ENCODE peak calls at places on chromosomes 2 and 18, in nine cellular contexts. Q, C, W, F, X, B, D, M and A are unnamed samples.

GRCh38 chr2:190318931-190319556 is 582 bp downstream of the HIBCH start:
- DNase-seq in X (no peak), B (peak; percentile 25), Q (peak; percentile 46), M (no peak), F (peak; percentile 30), W (no peak), C (no peak), D (no peak), A (no peak)

GRCh38 chr2:144529841-144530240 is 9.9 kb upstream of the ZEB2 start:
- DNase-seq in Q (no peak), M (no peak), C (no peak), X (no peak), B (no peak), D (no peak), F (no peak), W (no peak), A (no peak)

GRCh38 chr2:20224716-20225293 is at the start of gene SDC1:
- DNase-seq in X (peak; percentile 79), C (no peak), D (no peak), M (no peak), W (peak; percentile 76), Q (peak; percentile 47), F (peak; percentile 56), B (peak; percentile 85), A (no peak)

GRCh38 chr18:21955757-21956652 is 213.4 kb upstream of the GATA6 start:
- DNase-seq in C (no peak), Q (peak; percentile 66), M (peak; percentile 4), X (peak; percentile 91), B (peak; percentile 85), D (peak; percentile 42), W (peak; percentile 95), F (peak; percentile 73), A (peak; percentile 38)

GRCh38 chr2:39661771-39662325 is 3.9 kb upstream of the TMEM178A start:
- DNase-seq in M (no peak), C (no peak), F (no peak), B (no peak), X (no peak), D (no peak), W (no peak), Q (no peak), A (no peak)

GRCh38 chr2:196234672-196235071 is 63.3 kb upstream of the STK17B start:
- DNase-seq in B (no peak), Q (no peak), C (no peak), W (no peak), M (peak; percentile 47), D (no peak), X (no peak), F (no peak), A (no peak)

GRCh38 chr2:152433814-152434213 is 98.8 kb downstream of the FMNL2 start:
- DNase-seq in C (no peak), D (no peak), B (no peak), Q (no peak), M (no peak), F (no peak), W (no peak), X (no peak), A (no peak)

GRCh38 chr2:108621689-108622681 is 87.7 kb downstream of the LIMS1 start:
- DNase-seq in M (no peak), D (no peak), X (no peak), C (no peak), W (no peak), F (no peak), Q (no peak), B (no peak), A (no peak)

GRCh38 chr18:33817096-33817495 is 239.1 kb downstream of the ASXL3 start:
- DNase-seq in B (no peak), M (no peak), F (no peak), C (peak; percentile 29), Q (no peak), D (no peak), W (no peak), X (no peak), A (no peak)

GRCh38 chr2:62423235-62423634 is 82.8 kb downstream of the TMEM17 start:
- DNase-seq in W (no peak), F (peak; percentile 30), M (no peak), D (peak; percentile 15), X (no peak), C (no peak), B (no peak), Q (no peak), A (no peak)

GRCh38 chr2:71684226-71685072 is 231.1 kb downstream of the DYSF start:
- DNase-seq in F (no peak), B (no peak), M (no peak), C (no peak), X (no peak), Q (no peak), W (peak; percentile 46), D (no peak), A (no peak)

GRCh38 chr2:151338115-151338514 is 19.3 kb upstream of the TNFAIP6 start:
- DNase-seq in X (no peak), C (no peak), D (no peak), Q (peak; percentile 50), W (no peak), F (no peak), M (no peak), B (no peak), A (no peak)

GRCh38 chr2:156321243-156321904 is 11.1 kb downstream of the NR4A2 start:
- DNase-seq in M (no peak), W (peak; percentile 81), F (no peak), B (no peak), D (no peak), Q (no peak), X (peak; percentile 44), C (no peak), A (no peak)

GRCh38 chr2:239395524-239395923 is 5.3 kb downstream of the HDAC4 start:
- DNase-seq in M (no peak), Q (no peak), D (no peak), W (no peak), C (no peak), B (peak; percentile 1), X (no peak), F (peak; percentile 53), A (no peak)

GRCh38 chr2:98444436-98445166 is at the start of gene INPP4A:
- DNase-seq in W (peak; percentile 95), M (no peak), C (no peak), F (peak; percentile 76), D (peak; percentile 21), X (peak; percentile 78), Q (peak; percentile 81), B (peak; percentile 80), A (peak; percentile 82)

GRCh38 chr18:9849407-9849961 is 36.3 kb upstream of the TXNDC2 start:
- DNase-seq in D (no peak), Q (no peak), X (peak; percentile 77), C (no peak), W (peak; percentile 86), M (no peak), F (peak; percentile 93), B (peak; percentile 50), A (no peak)

GRCh38 chr2:237577458-237577857 is 11.1 kb downstream of the PRLH start:
- DNase-seq in B (no peak), W (peak; percentile 55), D (no peak), M (no peak), X (no peak), F (no peak), C (no peak), Q (no peak), A (no peak)

GRCh38 chr18:22868831-22869230 is 64.3 kb upstream of the RBBP8 start:
- DNase-seq in D (no peak), F (no peak), X (no peak), W (no peak), M (no peak), Q (no peak), B (no peak), C (no peak), A (no peak)

GRCh38 chr2:83364264-83364663 is 1094.8 kb downstream of the SUCLG1 start:
- DNase-seq in B (no peak), M (no peak), W (no peak), D (no peak), C (no peak), F (no peak), Q (no peak), X (no peak), A (no peak)

GRCh38 chr2:104890092-104890393 is 36.1 kb downstream of the POU3F3 start:
- DNase-seq in M (no peak), Q (no peak), C (no peak), W (no peak), X (no peak), B (peak; percentile 64), D (no peak), F (no peak), A (no peak)

GRCh38 chr2:33111002-33111446 is 164.3 kb downstream of the LTBP1 start:
- DNase-seq in X (no peak), W (no peak), C (no peak), D (no peak), M (no peak), B (no peak), Q (no peak), F (no peak), A (no peak)

GRCh38 chr18:48745293-48745692 is 205.5 kb downstream of the SMAD7 start:
- DNase-seq in D (no peak), X (no peak), F (no peak), W (no peak), M (no peak), C (no peak), Q (no peak), B (no peak), A (no peak)

GRCh38 chr18:2569338-2570207 is 1.7 kb downstream of the METTL4 start:
- DNase-seq in D (no peak), B (no peak), W (no peak), F (no peak), X (no peak), M (no peak), Q (no peak), C (no peak), A (no peak)
- TF ChIP-seq POLR2AphosphoS5 in D (no peak), B (no peak), W (no peak), F (no peak), X (no peak), M (no peak), Q (no peak), C (no peak), A (no peak)

GRCh38 chr2:119689218-119689617 is 10.2 kb downstream of the TMEM177 start:
- DNase-seq in C (no peak), D (no peak), W (peak; percentile 17), Q (no peak), X (peak; percentile 4), M (no peak), F (no peak), B (no peak), A (no peak)
- TF ChIP-seq POLR2A in C (no peak), D (no peak), W (no peak), Q (no peak), X (no peak), M (no peak), F (no peak), B (no peak), A (no peak)

GRCh38 chr2:38178556-38179419 is 102.8 kb upstream of the CYP1B1 start:
- DNase-seq in B (no peak), F (peak; percentile 40), D (no peak), W (no peak), Q (peak; percentile 3), M (peak; percentile 68), C (no peak), X (no peak), A (no peak)
- TF ChIP-seq POLR2AphosphoS5 in B (no peak), F (peak; percentile 5), D (no peak), W (no peak), Q (no peak), M (no peak), C (no peak), X (peak; percentile 16), A (no peak)

DNA sequence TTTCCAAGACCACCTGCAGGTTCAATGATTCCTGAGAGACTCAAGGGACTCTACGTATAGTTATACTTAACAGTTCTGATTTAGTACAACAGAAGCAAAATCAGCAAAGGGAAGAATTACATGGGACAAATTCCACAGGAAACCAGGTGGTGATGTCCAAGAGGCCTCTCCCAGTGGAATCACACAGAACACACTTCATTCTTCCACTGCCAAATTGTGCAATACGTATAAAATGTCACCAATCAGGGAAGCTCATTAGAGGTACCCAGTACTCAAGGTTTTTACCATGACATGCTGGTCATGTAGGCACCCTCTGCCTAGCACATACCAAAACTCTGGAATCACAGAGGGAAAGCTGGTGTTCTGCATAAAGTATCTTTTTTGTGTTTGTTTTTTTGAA is 22.4 kb downstream of the CAPG start:
- DNase-seq in D (no peak), C (no peak), X (no peak), M (no peak), B (no peak), W (no peak), F (no peak), Q (no peak), A (no peak)
- TF ChIP-seq POLR2A in D (no peak), C (no peak), X (no peak), M (no peak), B (no peak), W (no peak), F (no peak), Q (no peak), A (no peak)